ENCODE peak calls at places on chromosome 5, in six cellular contexts. One of them, this sample, is unnamed.

GRCh38 chr5:170108266-170108785 is 2.6 kb downstream of the FOXI1 start:
- DNase-seq in tibial artery: no peak
- DNase-seq in esophagus squamous epithelium: no peak
- DNase-seq in stomach: no peak
- DNase-seq in WTC11: no peak
- DNase-seq in adrenal gland: no peak
- DNase-seq in this sample: no peak

GRCh38 chr5:179798144-179798770 is 4.5 kb downstream of the LTC4S start:
- DNase-seq in tibial artery: no peak
- DNase-seq in adrenal gland: no peak
- DNase-seq in esophagus squamous epithelium: no peak
- DNase-seq in WTC11: no peak
- DNase-seq in stomach: no peak
- DNase-seq in this sample: no peak

GRCh38 chr5:141135030-141135717 is at the start of gene PCDHB5:
- DNase-seq in tibial artery: no peak
- DNase-seq in esophagus squamous epithelium: no peak
- DNase-seq in WTC11: peak; percentile 72
- DNase-seq in stomach: no peak
- DNase-seq in adrenal gland: peak; percentile 43
- DNase-seq in this sample: no peak

GRCh38 chr5:80798166-80798565 is 143.4 kb upstream of the DHFR start:
- DNase-seq in esophagus squamous epithelium: no peak
- DNase-seq in tibial artery: no peak
- DNase-seq in WTC11: no peak
- DNase-seq in stomach: no peak
- DNase-seq in adrenal gland: no peak
- DNase-seq in this sample: no peak

GRCh38 chr5:113357696-113358476 is 76.9 kb downstream of the TSSK1B start:
- DNase-seq in esophagus squamous epithelium: no peak
- DNase-seq in tibial artery: peak; percentile 39
- DNase-seq in WTC11: no peak
- DNase-seq in stomach: no peak
- DNase-seq in adrenal gland: no peak
- DNase-seq in this sample: no peak

GRCh38 chr5:79890119-79890870 is 100.8 kb downstream of the MTX3 start:
- DNase-seq in esophagus squamous epithelium: no peak
- DNase-seq in adrenal gland: no peak
- DNase-seq in stomach: no peak
- DNase-seq in WTC11: no peak
- DNase-seq in tibial artery: no peak
- DNase-seq in this sample: no peak

GRCh38 chr5:53983568-53984465 is 326.6 kb downstream of the ARL15 start:
- DNase-seq in adrenal gland: no peak
- DNase-seq in esophagus squamous epithelium: no peak
- DNase-seq in WTC11: no peak
- DNase-seq in tibial artery: no peak
- DNase-seq in stomach: no peak
- DNase-seq in this sample: no peak

GRCh38 chr5:10630126-10630525 is 66.3 kb downstream of the ANKRD33B start:
- DNase-seq in tibial artery: no peak
- DNase-seq in stomach: no peak
- DNase-seq in esophagus squamous epithelium: no peak
- DNase-seq in WTC11: no peak
- DNase-seq in adrenal gland: no peak
- DNase-seq in this sample: no peak

GRCh38 chr5:90289837-90290236 is 119.7 kb downstream of the CETN3 start:
- DNase-seq in esophagus squamous epithelium: no peak
- DNase-seq in stomach: no peak
- DNase-seq in tibial artery: no peak
- DNase-seq in WTC11: no peak
- DNase-seq in adrenal gland: no peak
- DNase-seq in this sample: no peak

GRCh38 chr5:135319928-135320606 is 79.0 kb downstream of the MACROH2A1 start:
- DNase-seq in tibial artery: no peak
- DNase-seq in esophagus squamous epithelium: no peak
- DNase-seq in WTC11: peak; percentile 52
- DNase-seq in stomach: peak; percentile 11
- DNase-seq in adrenal gland: no peak
- DNase-seq in this sample: no peak

GRCh38 chr5:139611703-139612584 is 36.2 kb upstream of the CXXC5 start:
- DNase-seq in WTC11: no peak
- DNase-seq in adrenal gland: no peak
- DNase-seq in tibial artery: no peak
- DNase-seq in stomach: no peak
- DNase-seq in esophagus squamous epithelium: no peak
- DNase-seq in this sample: no peak

GRCh38 chr5:119666542-119666941 is 37.2 kb downstream of the FAM170A start:
- DNase-seq in adrenal gland: no peak
- DNase-seq in esophagus squamous epithelium: no peak
- DNase-seq in stomach: no peak
- DNase-seq in WTC11: no peak
- DNase-seq in tibial artery: no peak
- DNase-seq in this sample: no peak

GRCh38 chr5:39256472-39256871 is 37.1 kb upstream of the FYB1 start:
- DNase-seq in stomach: no peak
- DNase-seq in WTC11: no peak
- DNase-seq in esophagus squamous epithelium: no peak
- DNase-seq in tibial artery: no peak
- DNase-seq in adrenal gland: no peak
- DNase-seq in this sample: peak; percentile 33

GRCh38 chr5:135827965-135828792 is 6.3 kb upstream of the SLC25A48 start:
- DNase-seq in esophagus squamous epithelium: no peak
- DNase-seq in tibial artery: no peak
- DNase-seq in WTC11: no peak
- DNase-seq in adrenal gland: no peak
- DNase-seq in stomach: no peak
- DNase-seq in this sample: no peak

GRCh38 chr5:90510438-90510837 is 18.9 kb downstream of the LYSMD3 start:
- DNase-seq in WTC11: no peak
- DNase-seq in stomach: no peak
- DNase-seq in tibial artery: no peak
- DNase-seq in adrenal gland: no peak
- DNase-seq in esophagus squamous epithelium: no peak
- DNase-seq in this sample: no peak

GRCh38 chr5:52964138-52964537 is 25.0 kb upstream of the ITGA2 start:
- DNase-seq in esophagus squamous epithelium: no peak
- DNase-seq in adrenal gland: no peak
- DNase-seq in tibial artery: no peak
- DNase-seq in WTC11: no peak
- DNase-seq in stomach: no peak
- DNase-seq in this sample: no peak

DNA sequence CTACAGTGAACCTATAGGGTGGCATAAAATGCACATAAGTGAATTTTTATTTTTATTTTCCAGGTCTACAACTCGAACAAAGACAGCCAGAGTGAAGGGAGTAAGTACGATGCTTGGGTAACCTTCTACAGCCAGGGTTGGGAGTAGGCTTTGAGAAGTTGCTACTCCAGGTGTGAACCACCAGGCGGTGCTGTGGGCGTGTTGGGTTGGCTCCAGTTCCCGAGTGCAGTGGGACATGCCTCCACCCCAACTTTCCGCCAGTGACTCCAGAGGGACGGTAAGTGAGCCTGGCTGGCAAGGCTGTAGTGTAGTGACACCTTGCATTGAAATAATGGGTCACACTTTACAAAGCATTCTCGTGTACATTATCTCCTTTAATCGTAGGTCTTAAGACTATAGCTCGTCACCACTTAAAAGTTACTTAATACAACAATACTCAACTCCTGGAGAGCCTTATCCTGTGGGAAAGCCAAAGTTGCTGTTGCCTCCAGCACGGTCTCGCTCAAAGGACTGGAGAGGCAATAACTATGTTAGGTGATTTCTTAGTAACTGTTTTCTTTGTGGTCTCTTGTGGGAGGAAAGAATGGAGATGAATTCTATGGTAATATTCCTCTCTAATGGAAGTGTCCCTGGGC is 244.0 kb downstream of the ARHGAP26 start:
- DNase-seq in adrenal gland: no peak
- DNase-seq in esophagus squamous epithelium: no peak
- DNase-seq in stomach: peak; percentile 33
- DNase-seq in WTC11: peak; percentile 79
- DNase-seq in tibial artery: no peak
- DNase-seq in this sample: no peak
- TF ChIP-seq CTCF in adrenal gland: peak; percentile 17
- TF ChIP-seq CTCF in esophagus squamous epithelium: peak; percentile 31
- TF ChIP-seq CTCF in stomach: no peak
- TF ChIP-seq CTCF in WTC11: peak; percentile 89
- TF ChIP-seq CTCF in tibial artery: peak; percentile 14
- TF ChIP-seq CTCF in this sample: peak; percentile 41

GRCh38 chr5:147450596-147450995 is 59.3 kb downstream of the DPYSL3 start:
- DNase-seq in esophagus squamous epithelium: no peak
- DNase-seq in stomach: no peak
- DNase-seq in tibial artery: no peak
- DNase-seq in adrenal gland: no peak
- DNase-seq in WTC11: no peak
- DNase-seq in this sample: no peak
- TF ChIP-seq CTCF in esophagus squamous epithelium: no peak
- TF ChIP-seq CTCF in stomach: no peak
- TF ChIP-seq CTCF in tibial artery: no peak
- TF ChIP-seq CTCF in adrenal gland: no peak
- TF ChIP-seq CTCF in WTC11: no peak
- TF ChIP-seq CTCF in this sample: no peak

GRCh38 chr5:15286659-15287058 is 213.3 kb upstream of the FBXL7 start:
- DNase-seq in esophagus squamous epithelium: no peak
- DNase-seq in tibial artery: no peak
- DNase-seq in WTC11: no peak
- DNase-seq in adrenal gland: no peak
- DNase-seq in stomach: no peak
- DNase-seq in this sample: no peak
- TF ChIP-seq CTCF in esophagus squamous epithelium: no peak
- TF ChIP-seq CTCF in tibial artery: peak; percentile 17
- TF ChIP-seq CTCF in WTC11: no peak
- TF ChIP-seq CTCF in adrenal gland: no peak
- TF ChIP-seq CTCF in stomach: no peak
- TF ChIP-seq CTCF in this sample: no peak

GRCh38 chr5:94692610-94693009 is 74.1 kb downstream of the SLF1 start:
- DNase-seq in esophagus squamous epithelium: no peak
- DNase-seq in WTC11: no peak
- DNase-seq in stomach: no peak
- DNase-seq in adrenal gland: no peak
- DNase-seq in tibial artery: no peak
- DNase-seq in this sample: no peak

GRCh38 chr5:94691947-94692346 is 73.5 kb downstream of the SLF1 start:
- DNase-seq in esophagus squamous epithelium: no peak
- DNase-seq in tibial artery: no peak
- DNase-seq in WTC11: no peak
- DNase-seq in stomach: no peak
- DNase-seq in adrenal gland: no peak
- DNase-seq in this sample: no peak

GRCh38 chr5:94693845-94694370 is 75.4 kb downstream of the SLF1 start:
- DNase-seq in adrenal gland: no peak
- DNase-seq in WTC11: no peak
- DNase-seq in esophagus squamous epithelium: no peak
- DNase-seq in stomach: no peak
- DNase-seq in tibial artery: no peak
- DNase-seq in this sample: no peak

GRCh38 chr5:94694671-94695070 is 76.2 kb downstream of the SLF1 start:
- DNase-seq in adrenal gland: no peak
- DNase-seq in WTC11: no peak
- DNase-seq in esophagus squamous epithelium: no peak
- DNase-seq in tibial artery: no peak
- DNase-seq in stomach: no peak
- DNase-seq in this sample: no peak

DNA sequence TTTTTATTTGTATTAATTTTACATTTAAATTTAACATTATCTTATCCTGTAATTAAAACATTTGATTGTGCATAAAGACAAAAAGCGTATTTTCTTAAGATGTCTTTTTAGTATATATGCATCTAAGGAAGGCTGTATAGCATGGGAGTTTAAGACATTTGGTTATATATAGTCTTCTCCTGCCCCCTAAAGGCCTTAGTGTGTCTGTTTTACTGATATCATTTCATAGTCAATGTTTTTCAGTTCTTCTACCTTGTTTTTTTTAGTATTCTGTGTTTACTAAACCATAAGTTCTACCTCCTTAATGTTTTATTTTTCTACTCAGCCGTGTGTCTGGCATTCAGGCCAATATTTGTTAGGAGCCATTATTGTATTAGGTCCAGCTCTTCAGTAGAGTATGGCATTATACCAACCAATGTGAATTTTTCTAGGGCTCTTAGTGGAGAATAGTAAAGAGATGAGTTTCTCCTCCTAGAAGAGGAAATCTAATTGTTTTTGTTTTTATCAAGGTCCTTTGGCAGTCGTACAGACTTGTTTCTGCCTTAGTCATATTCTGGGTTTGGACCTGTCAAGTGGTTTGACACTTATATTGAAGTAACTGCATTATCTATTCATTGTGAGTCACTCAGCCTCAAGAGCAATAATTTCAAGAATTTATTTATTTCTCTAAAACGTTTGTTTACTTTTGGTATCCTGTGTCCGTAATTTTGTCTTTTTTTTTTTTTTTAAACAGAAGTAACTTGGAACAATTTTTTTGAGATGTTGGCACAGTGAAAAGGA is 74.8 kb downstream of the SLF1 start:
- DNase-seq in stomach: no peak
- DNase-seq in adrenal gland: no peak
- DNase-seq in esophagus squamous epithelium: no peak
- DNase-seq in tibial artery: no peak
- DNase-seq in WTC11: no peak
- DNase-seq in this sample: no peak
- TF ChIP-seq CTCF in stomach: no peak
- TF ChIP-seq CTCF in adrenal gland: peak; percentile 22
- TF ChIP-seq CTCF in esophagus squamous epithelium: peak; percentile 28
- TF ChIP-seq CTCF in tibial artery: peak; percentile 13
- TF ChIP-seq CTCF in WTC11: no peak
- TF ChIP-seq CTCF in this sample: peak; percentile 38

GRCh38 chr5:128844354-128844923 is 120.8 kb upstream of the SLC27A6 start:
- DNase-seq in stomach: no peak
- DNase-seq in adrenal gland: no peak
- DNase-seq in esophagus squamous epithelium: no peak
- DNase-seq in tibial artery: no peak
- DNase-seq in WTC11: no peak
- DNase-seq in this sample: peak; percentile 7
- TF ChIP-seq CTCF in stomach: no peak
- TF ChIP-seq CTCF in adrenal gland: no peak
- TF ChIP-seq CTCF in esophagus squamous epithelium: peak; percentile 34
- TF ChIP-seq CTCF in tibial artery: peak; percentile 26
- TF ChIP-seq CTCF in WTC11: no peak
- TF ChIP-seq CTCF in this sample: no peak